ENCODE peak calls at places on chromosomes 16 and 17, in ten cellular contexts. One of them, this sample, is unnamed.

GRCh38 chr17:42346473-42346872 is 41.8 kb downstream of the STAT3 start:
- DNase-seq in NCI-H446: no peak
- DNase-seq in cardiac fibroblast: peak; percentile 51
- DNase-seq in fibroblast of gingiva: no peak
- DNase-seq in tibial artery: no peak
- DNase-seq in fibroblast of the aortic adventitia: no peak
- DNase-seq in WTC11: no peak
- DNase-seq in neural crest cell: no peak
- DNase-seq in activated T-helper 1 cell treated with Interleukin-2 at 50 U/mL for 16 hours: no peak
- DNase-seq in choroid plexus epithelial cell: no peak
- DNase-seq in this sample: no peak

GRCh38 chr17:78748048-78748729 is 33.9 kb downstream of the CYTH1 start:
- DNase-seq in NCI-H446: no peak
- DNase-seq in fibroblast of the aortic adventitia: no peak
- DNase-seq in neural crest cell: no peak
- DNase-seq in tibial artery: peak; percentile 47
- DNase-seq in choroid plexus epithelial cell: no peak
- DNase-seq in fibroblast of gingiva: no peak
- DNase-seq in WTC11: no peak
- DNase-seq in activated T-helper 1 cell treated with Interleukin-2 at 50 U/mL for 16 hours: no peak
- DNase-seq in cardiac fibroblast: no peak
- DNase-seq in this sample: no peak

GRCh38 chr17:21017256-21017655 is 25.6 kb downstream of the USP22 start:
- DNase-seq in choroid plexus epithelial cell: no peak
- DNase-seq in NCI-H446: no peak
- DNase-seq in neural crest cell: no peak
- DNase-seq in cardiac fibroblast: no peak
- DNase-seq in fibroblast of the aortic adventitia: no peak
- DNase-seq in fibroblast of gingiva: no peak
- DNase-seq in tibial artery: no peak
- DNase-seq in WTC11: no peak
- DNase-seq in activated T-helper 1 cell treated with Interleukin-2 at 50 U/mL for 16 hours: no peak
- DNase-seq in this sample: no peak

GRCh38 chr16:30948087-30948955 is 547 bp upstream of the ORAI3 start:
- DNase-seq in cardiac fibroblast: peak; percentile 98
- DNase-seq in fibroblast of gingiva: peak; percentile 99
- DNase-seq in NCI-H446: peak; percentile 37
- DNase-seq in tibial artery: peak; percentile 94
- DNase-seq in WTC11: peak; percentile 99
- DNase-seq in neural crest cell: peak; percentile 91
- DNase-seq in activated T-helper 1 cell treated with Interleukin-2 at 50 U/mL for 16 hours: no peak
- DNase-seq in choroid plexus epithelial cell: peak; percentile 99
- DNase-seq in fibroblast of the aortic adventitia: peak; percentile 98
- DNase-seq in this sample: no peak

GRCh38 chr17:66985338-66985737 is 20.8 kb downstream of the CACNG4 start:
- DNase-seq in fibroblast of the aortic adventitia: no peak
- DNase-seq in fibroblast of gingiva: no peak
- DNase-seq in cardiac fibroblast: no peak
- DNase-seq in neural crest cell: no peak
- DNase-seq in choroid plexus epithelial cell: no peak
- DNase-seq in activated T-helper 1 cell treated with Interleukin-2 at 50 U/mL for 16 hours: no peak
- DNase-seq in NCI-H446: no peak
- DNase-seq in WTC11: no peak
- DNase-seq in tibial artery: no peak
- DNase-seq in this sample: no peak

GRCh38 chr17:35901776-35902175 is 21.6 kb upstream of the CCL5 start:
- DNase-seq in fibroblast of the aortic adventitia: peak; percentile 84
- DNase-seq in cardiac fibroblast: no peak
- DNase-seq in fibroblast of gingiva: no peak
- DNase-seq in neural crest cell: no peak
- DNase-seq in choroid plexus epithelial cell: no peak
- DNase-seq in activated T-helper 1 cell treated with Interleukin-2 at 50 U/mL for 16 hours: no peak
- DNase-seq in tibial artery: no peak
- DNase-seq in NCI-H446: no peak
- DNase-seq in WTC11: no peak
- DNase-seq in this sample: no peak

GRCh38 chr17:49494937-49495841 is at the start of gene NGFR:
- DNase-seq in choroid plexus epithelial cell: no peak
- DNase-seq in WTC11: peak; percentile 67
- DNase-seq in NCI-H446: peak; percentile 17
- DNase-seq in fibroblast of the aortic adventitia: no peak
- DNase-seq in neural crest cell: peak; percentile 42
- DNase-seq in cardiac fibroblast: no peak
- DNase-seq in activated T-helper 1 cell treated with Interleukin-2 at 50 U/mL for 16 hours: peak; percentile 25
- DNase-seq in fibroblast of gingiva: no peak
- DNase-seq in tibial artery: no peak
- DNase-seq in this sample: peak; percentile 71

GRCh38 chr17:49576121-49576905 is 642 bp downstream of the NXPH3 start:
- DNase-seq in activated T-helper 1 cell treated with Interleukin-2 at 50 U/mL for 16 hours: no peak
- DNase-seq in neural crest cell: peak; percentile 53
- DNase-seq in NCI-H446: no peak
- DNase-seq in WTC11: peak; percentile 70
- DNase-seq in fibroblast of gingiva: peak; percentile 39
- DNase-seq in choroid plexus epithelial cell: peak; percentile 50
- DNase-seq in cardiac fibroblast: peak; percentile 38
- DNase-seq in fibroblast of the aortic adventitia: peak; percentile 26
- DNase-seq in tibial artery: peak; percentile 66
- DNase-seq in this sample: no peak

GRCh38 chr17:14398766-14399165 is 97.9 kb downstream of the HS3ST3B1 start:
- DNase-seq in WTC11: no peak
- DNase-seq in neural crest cell: no peak
- DNase-seq in NCI-H446: no peak
- DNase-seq in tibial artery: no peak
- DNase-seq in activated T-helper 1 cell treated with Interleukin-2 at 50 U/mL for 16 hours: no peak
- DNase-seq in fibroblast of the aortic adventitia: no peak
- DNase-seq in fibroblast of gingiva: no peak
- DNase-seq in choroid plexus epithelial cell: no peak
- DNase-seq in cardiac fibroblast: no peak
- DNase-seq in this sample: no peak

GRCh38 chr16:27174798-27175197 is 28.5 kb upstream of the KDM8 start:
- DNase-seq in NCI-H446: no peak
- DNase-seq in fibroblast of the aortic adventitia: peak; percentile 45
- DNase-seq in choroid plexus epithelial cell: peak; percentile 76
- DNase-seq in fibroblast of gingiva: no peak
- DNase-seq in WTC11: no peak
- DNase-seq in tibial artery: no peak
- DNase-seq in cardiac fibroblast: peak; percentile 48
- DNase-seq in neural crest cell: no peak
- DNase-seq in activated T-helper 1 cell treated with Interleukin-2 at 50 U/mL for 16 hours: no peak
- DNase-seq in this sample: no peak

GRCh38 chr17:49193513-49194296 is 16.7 kb downstream of the GNGT2 start:
- DNase-seq in tibial artery: peak; percentile 62
- DNase-seq in fibroblast of the aortic adventitia: peak; percentile 59
- DNase-seq in neural crest cell: peak; percentile 21
- DNase-seq in fibroblast of gingiva: peak; percentile 52
- DNase-seq in WTC11: peak; percentile 49
- DNase-seq in activated T-helper 1 cell treated with Interleukin-2 at 50 U/mL for 16 hours: no peak
- DNase-seq in cardiac fibroblast: peak; percentile 69
- DNase-seq in NCI-H446: peak; percentile 4
- DNase-seq in choroid plexus epithelial cell: peak; percentile 78
- DNase-seq in this sample: no peak

GRCh38 chr16:52446076-52446475 is 100.9 kb downstream of the TOX3 start:
- DNase-seq in NCI-H446: no peak
- DNase-seq in activated T-helper 1 cell treated with Interleukin-2 at 50 U/mL for 16 hours: no peak
- DNase-seq in fibroblast of gingiva: no peak
- DNase-seq in cardiac fibroblast: no peak
- DNase-seq in neural crest cell: no peak
- DNase-seq in fibroblast of the aortic adventitia: no peak
- DNase-seq in tibial artery: no peak
- DNase-seq in WTC11: no peak
- DNase-seq in choroid plexus epithelial cell: no peak
- DNase-seq in this sample: no peak

GRCh38 chr17:80101946-80102706 is 745 bp downstream of the GAA start:
- DNase-seq in fibroblast of gingiva: no peak
- DNase-seq in choroid plexus epithelial cell: peak; percentile 48
- DNase-seq in WTC11: no peak
- DNase-seq in neural crest cell: no peak
- DNase-seq in NCI-H446: no peak
- DNase-seq in fibroblast of the aortic adventitia: peak; percentile 19
- DNase-seq in cardiac fibroblast: peak; percentile 31
- DNase-seq in tibial artery: peak; percentile 40
- DNase-seq in activated T-helper 1 cell treated with Interleukin-2 at 50 U/mL for 16 hours: no peak
- DNase-seq in this sample: no peak

This sample was measured in GM18507.